ENCODE peak calls at places on chromosome 7, in five cellular contexts. H is aorta; B is neural progenitor cell; I is CD4-positive, alpha-beta memory T cell; Q is lung. U is an unnamed sample.

GRCh38 chr7:143492043-143492471 is 14.4 kb downstream of the TAS2R41 start:
- DNase-seq in H (no peak), B (no peak), I (no peak), Q (no peak), U (no peak)

GRCh38 chr7:90604383-90604782 is 8.3 kb downstream of the CDK14 start:
- DNase-seq in H (no peak), B (no peak), I (no peak), Q (no peak), U (no peak)

GRCh38 chr7:70215491-70215890 is 617.2 kb downstream of the AUTS2 start:
- DNase-seq in H (no peak), B (no peak), I (no peak), Q (no peak), U (no peak)

GRCh38 chr7:32518534-32519140 is 23.3 kb downstream of the AVL9 start:
- DNase-seq in H (no peak), B (peak; percentile 82), I (no peak), Q (no peak), U (no peak)

GRCh38 chr7:50641442-50642405 is 76.5 kb upstream of the DDC start:
- DNase-seq in H (no peak), B (peak; percentile 56), I (no peak), Q (peak; percentile 26), U (no peak)

GRCh38 chr7:77575187-77575586 is 38.1 kb downstream of the PTPN12 start:
- DNase-seq in H (no peak), B (no peak), I (no peak), Q (no peak), U (no peak)

GRCh38 chr7:135177021-135177696 is 6.7 kb upstream of the CYREN start:
- DNase-seq in H (no peak), B (no peak), I (no peak), Q (no peak), U (no peak)

GRCh38 chr7:73822319-73823173 is 8.2 kb upstream of the CLDN4 start:
- DNase-seq in H (peak; percentile 54), B (peak; percentile 51), I (no peak), Q (no peak), U (peak; percentile 91)

GRCh38 chr7:101804642-101805401 is 12.6 kb upstream of the CUX1 start:
- DNase-seq in H (no peak), B (peak; percentile 45), I (peak; percentile 15), Q (no peak), U (no peak)

GRCh38 chr7:28405662-28406061 is 6.7 kb upstream of the CREB5 start:
- DNase-seq in H (peak; percentile 74), B (no peak), I (no peak), Q (peak; percentile 40), U (no peak)

GRCh38 chr7:156640949-156641485 is 443 bp downstream of the RNF32 start:
- DNase-seq in H (no peak), B (no peak), I (no peak), Q (peak; percentile 41), U (no peak)

GRCh38 chr7:503575-504111 is 16.0 kb downstream of the PDGFA start:
- DNase-seq in H (peak; percentile 62), B (no peak), I (no peak), Q (peak; percentile 91), U (peak; percentile 95)

GRCh38 chr7:28102778-28103177 is 77.8 kb downstream of the JAZF1 start:
- DNase-seq in H (no peak), B (no peak), I (no peak), Q (peak; percentile 36), U (no peak)

GRCh38 chr7:85688712-85689111 is 501.9 kb upstream of the SEMA3D start:
- DNase-seq in H (no peak), B (no peak), I (no peak), Q (no peak), U (peak; percentile 11)

GRCh38 chr7:156094350-156095146 is 282.3 kb upstream of the SHH start:
- DNase-seq in H (no peak), B (no peak), I (no peak), Q (no peak), U (no peak)

GRCh38 chr7:4668510-4668847 is 13.6 kb upstream of the FOXK1 start:
- DNase-seq in H (no peak), B (no peak), I (no peak), Q (no peak), U (peak; percentile 29)

GRCh38 chr7:118158766-118159165 is 25.2 kb upstream of the LSM8 start:
- DNase-seq in H (no peak), B (peak; percentile 48), I (no peak), Q (no peak), U (no peak)

GRCh38 chr7:24368161-24368560 is 84.2 kb downstream of the NPY start:
- DNase-seq in H (no peak), B (no peak), I (no peak), Q (no peak), U (no peak)

GRCh38 chr7:56105508-56105907 is 768 bp downstream of the CHCHD2 start:
- DNase-seq in H (no peak), B (no peak), I (peak; percentile 30), Q (no peak), U (no peak)

GRCh38 chr7:106866298-106867281 is 1.5 kb downstream of the PIK3CG start:
- DNase-seq in H (no peak), B (no peak), I (no peak), Q (no peak), U (no peak)

GRCh38 chr7:86814980-86815379 is 171.3 kb downstream of the GRM3 start:
- DNase-seq in H (no peak), B (peak; percentile 71), I (no peak), Q (no peak), U (no peak)

GRCh38 chr7:108189733-108190388 is 59.7 kb upstream of the LAMB4 start:
- DNase-seq in H (no peak), B (no peak), I (no peak), Q (no peak), U (no peak)

GRCh38 chr7:105387621-105388372 is 924 bp downstream of the SRPK2 start:
- DNase-seq in H (peak; percentile 71), B (peak; percentile 81), I (peak; percentile 47), Q (peak; percentile 75), U (peak; percentile 85)

GRCh38 chr7:131302876-131303707 is 24.6 kb upstream of the MKLN1 start:
- DNase-seq in H (no peak), B (peak; percentile 25), I (peak; percentile 28), Q (peak; percentile 38), U (no peak)

GRCh38 chr7:38975944-38976392 is 1.7 kb upstream of the POU6F2 start:
- DNase-seq in H (peak; percentile 45), B (peak; percentile 78), I (no peak), Q (no peak), U (peak; percentile 67)

GRCh38 chr7:14800664-14801063 is 101.9 kb downstream of the DGKB start:
- DNase-seq in H (no peak), B (no peak), I (no peak), Q (no peak), U (no peak)

GRCh38 chr7:41451826-41452225 is 251.1 kb downstream of the INHBA start:
- DNase-seq in H (no peak), B (no peak), I (no peak), Q (no peak), U (no peak)

GRCh38 chr7:15916666-15917388 is 230.3 kb upstream of the MEOX2 start:
- DNase-seq in H (no peak), B (no peak), I (no peak), Q (no peak), U (no peak)

GRCh38 chr7:138865843-138866242 is 67.8 kb upstream of the ATP6V0A4 start:
- DNase-seq in H (no peak), B (no peak), I (peak; percentile 42), Q (no peak), U (no peak)

GRCh38 chr7:55052081-55052480 is 33.3 kb downstream of the EGFR start:
- DNase-seq in H (no peak), B (no peak), I (no peak), Q (no peak), U (no peak)
- H3K4me1 ChIP-seq in H (peaks cover 8% of the 10 kb centered on the region), B (no peaks in the 10 kb centered on the region), I (no peaks in the 10 kb centered on the region), Q (no peaks in the 10 kb centered on the region), U (peaks cover 4% of the 10 kb centered on the region)

GRCh38 chr7:102908676-102909075 is 4.1 kb upstream of the LRRC17 start:
- DNase-seq in H (no peak), B (no peak), I (no peak), Q (no peak), U (no peak)

GRCh38 chr7:102914585-102914984 is 1.8 kb downstream of the LRRC17 start:
- DNase-seq in H (peak; percentile 87), B (peak; percentile 67), I (no peak), Q (no peak), U (peak; percentile 74)

GRCh38 chr7:102916426-102916825 is 3.6 kb downstream of the LRRC17 start:
- DNase-seq in H (no peak), B (peak; percentile 8), I (no peak), Q (no peak), U (no peak)

GRCh38 chr7:102913846-102914245 is 1.0 kb downstream of the LRRC17 start:
- DNase-seq in H (no peak), B (no peak), I (no peak), Q (no peak), U (no peak)

DNA sequence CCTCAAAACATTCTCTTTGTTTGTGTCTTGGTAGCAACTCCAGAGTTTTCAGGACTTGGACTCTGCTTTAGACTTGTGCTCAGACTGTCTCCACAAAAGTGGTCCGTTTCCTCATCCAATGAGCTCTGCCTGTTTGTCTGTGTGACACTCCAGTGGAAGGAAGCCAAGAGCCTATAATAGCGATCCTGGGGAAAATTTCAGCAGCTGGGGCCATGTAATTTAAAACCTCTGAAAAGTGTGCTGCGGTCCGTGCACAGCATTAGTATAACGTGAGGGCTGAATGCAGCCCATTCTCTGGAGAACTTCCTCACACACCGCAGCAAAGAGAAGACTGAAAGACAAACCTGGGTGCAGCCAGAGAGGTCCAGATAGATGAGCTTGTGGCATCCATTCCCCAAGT is at the start of gene LRRC17:
- DNase-seq in H (no peak), B (peak; percentile 43), I (no peak), Q (no peak), U (no peak)
- H3K4me3 ChIP-seq in H (peak within 1 kb of the TSS; percentile 59), B (no peak within 1 kb of the TSS), I (no peak within 1 kb of the TSS), Q (no peak within 1 kb of the TSS), U (peak within 1 kb of the TSS; percentile 32)

GRCh38 chr7:47444376-47445098 is 137.4 kb downstream of the TNS3 start:
- DNase-seq in H (no peak), B (no peak), I (no peak), Q (no peak), U (no peak)
- H3K4me1 ChIP-seq in H (no peaks in the 10 kb centered on the region), B (peaks cover 14% of the 10 kb centered on the region), I (no peaks in the 10 kb centered on the region), Q (peaks cover 8% of the 10 kb centered on the region), U (peaks cover 49% of the 10 kb centered on the region)

DNA sequence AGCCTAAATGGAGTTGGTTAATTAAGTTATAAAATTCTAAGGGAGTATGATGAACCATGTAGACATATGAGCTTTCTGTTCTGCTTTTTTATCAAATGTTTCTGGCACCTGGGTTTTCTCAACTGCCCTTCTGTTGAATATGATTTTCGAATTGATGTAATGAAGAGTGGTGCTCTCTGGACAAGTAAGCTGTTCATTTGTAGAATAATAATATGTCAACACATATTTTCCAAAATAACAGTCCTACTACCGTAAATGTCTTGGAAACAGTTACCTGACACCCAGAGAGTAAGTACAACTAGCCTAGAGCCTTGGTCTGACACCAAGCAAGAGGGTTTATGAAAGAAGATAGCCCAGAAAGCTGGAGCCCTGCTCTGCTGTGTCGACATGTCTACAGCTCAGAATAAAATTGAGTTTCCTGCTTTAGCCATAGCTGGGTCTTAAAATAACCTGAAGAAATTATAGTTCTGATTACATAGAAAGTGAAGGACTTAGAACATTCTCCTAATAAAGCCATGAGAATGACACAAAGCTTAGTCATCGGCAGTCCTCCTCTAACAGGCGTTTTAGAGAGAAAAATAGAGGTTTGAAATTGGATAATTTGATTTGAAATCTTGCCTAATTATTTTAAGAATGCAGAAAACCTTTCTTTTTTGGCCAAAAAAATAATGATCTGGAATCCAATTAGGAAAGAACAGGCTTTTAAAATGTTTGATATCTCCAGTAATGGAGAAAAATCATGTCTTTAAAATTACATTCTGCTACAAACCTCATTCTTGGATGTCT is 25.1 kb downstream of the HDAC9 start:
- DNase-seq in H (no peak), B (no peak), I (no peak), Q (no peak), U (no peak)
- H3K4me3 ChIP-seq in H (no peak overlapping the region), B (no peak overlapping the region), I (no peak overlapping the region), Q (no peak overlapping the region), U (no peak overlapping the region)

U was measured in kidney.